ENCODE peak calls at places on chromosomes 12 and 14, in seven cellular contexts. U is activated naive CD8-positive, alpha-beta T cell treated with anti-CD3 and anti-CD28 coated beads for 36 hours; W is SW480; N is left ventricle myocardium superior; B is uterus; X is neural progenitor cell; Q is ELF-1. P is an unnamed sample.
A peak's percentile ranks its signal among the peaks of the same experiment; 100 is the strongest.

GRCh38 chr12:6279256-6279628 is 31.2 kb upstream of the PLEKHG6 start:
- DNase-seq in B (no peak), U (no peak), N (no peak), W (no peak), Q (no peak), X (no peak), P (no peak)

GRCh38 chr12:102475355-102475754 is 5.0 kb downstream of the IGF1 start:
- DNase-seq in W (no peak), B (peak; percentile 65), X (no peak), U (no peak), Q (no peak), N (no peak), P (peak; percentile 26)

GRCh38 chr12:82688619-82689018 is 1.9 kb downstream of the TMTC2 start:
- DNase-seq in Q (no peak), W (no peak), B (no peak), N (no peak), X (peak; percentile 15), U (no peak), P (no peak)

GRCh38 chr14:34113051-34113511 is 162.2 kb upstream of the EGLN3 start:
- DNase-seq in N (no peak), X (no peak), B (no peak), Q (no peak), W (peak; percentile 21), U (no peak), P (peak; percentile 82)

GRCh38 chr12:6182279-6182898 is 17.8 kb upstream of the CD9 start:
- DNase-seq in N (peak; percentile 54), X (no peak), W (peak; percentile 42), U (no peak), B (peak; percentile 85), Q (peak; percentile 61), P (peak; percentile 65)

GRCh38 chr12:30417697-30418231 is 277.9 kb downstream of the IPO8 start:
- DNase-seq in W (no peak), Q (no peak), X (no peak), B (no peak), N (no peak), U (no peak), P (peak; percentile 98)

GRCh38 chr12:89389755-89390661 is 37.7 kb upstream of the DUSP6 start:
- DNase-seq in U (no peak), N (no peak), B (peak; percentile 23), Q (no peak), X (no peak), W (no peak), P (peak; percentile 27)

GRCh38 chr12:130330685-130331084 is 7.0 kb upstream of the PIWIL1 start:
- DNase-seq in U (no peak), X (no peak), B (no peak), N (no peak), Q (no peak), W (no peak), P (no peak)

GRCh38 chr12:96047621-96048211 is 12.3 kb upstream of the LTA4H start:
- DNase-seq in N (no peak), U (no peak), W (no peak), B (no peak), Q (no peak), X (no peak), P (peak; percentile 57)

GRCh38 chr14:32345311-32345771 is 16.2 kb downstream of the AKAP6 start:
- DNase-seq in W (no peak), N (no peak), U (no peak), X (no peak), B (no peak), Q (no peak), P (peak; percentile 35)

GRCh38 chr12:122449317-122449716 is 26.8 kb upstream of the CLIP1 start:
- DNase-seq in B (no peak), U (peak; percentile 15), N (no peak), Q (no peak), X (no peak), W (peak; percentile 76), P (peak; percentile 63)

GRCh38 chr12:69068431-69068830 is 135.5 kb upstream of the CPM start:
- DNase-seq in Q (no peak), X (no peak), N (no peak), B (no peak), W (peak; percentile 87), U (no peak), P (peak; percentile 57)

GRCh38 chr12:93982847-93983315 is 165.5 kb upstream of the PLXNC1 start:
- DNase-seq in B (no peak), Q (no peak), W (no peak), X (no peak), U (peak; percentile 22), N (no peak), P (peak; percentile 94)

GRCh38 chr14:68569970-68570409 is 222.9 kb downstream of the ZFP36L1 start:
- DNase-seq in W (no peak), N (no peak), Q (no peak), U (no peak), X (no peak), B (no peak), P (no peak)

GRCh38 chr14:94341654-94342333 is 18.7 kb upstream of the SERPINA6 start:
- DNase-seq in N (no peak), B (no peak), Q (no peak), X (no peak), W (no peak), U (no peak), P (peak; percentile 72)

GRCh38 chr14:100737526-100737925 is 10.8 kb downstream of the DLK1 start:
- DNase-seq in W (no peak), Q (no peak), X (no peak), B (no peak), N (no peak), U (no peak), P (no peak)

GRCh38 chr12:54197037-54197909 is 8.5 kb upstream of the SMUG1 start:
- DNase-seq in U (no peak), Q (peak; percentile 51), X (peak; percentile 39), W (no peak), N (no peak), B (no peak), P (peak; percentile 45)

GRCh38 chr14:33402604-33403003 is 463.9 kb downstream of the NPAS3 start:
- DNase-seq in X (no peak), N (peak; percentile 67), W (no peak), B (no peak), U (no peak), Q (no peak), P (no peak)

GRCh38 chr14:101193126-101193844 is 289.8 kb upstream of the RTL1 start:
- DNase-seq in X (no peak), Q (no peak), U (no peak), N (no peak), W (no peak), B (no peak), P (no peak)

GRCh38 chr14:50999726-51000125 is 55.4 kb upstream of the PYGL start:
- DNase-seq in X (no peak), N (no peak), U (no peak), B (no peak), W (peak; percentile 18), Q (no peak), P (no peak)

GRCh38 chr12:57299514-57300016 is 48.6 kb upstream of the STAC3 start:
- DNase-seq in X (no peak), W (no peak), N (no peak), U (no peak), B (no peak), Q (no peak), P (peak; percentile 65)

GRCh38 chr14:75515631-75515999 is 6.7 kb upstream of the BATF start:
- DNase-seq in X (no peak), U (no peak), W (no peak), B (no peak), Q (no peak), N (no peak), P (no peak)

GRCh38 chr12:24560867-24561266 is 388.0 kb downstream of the BCAT1 start:
- DNase-seq in W (no peak), Q (peak; percentile 33), U (no peak), N (no peak), X (peak; percentile 14), B (no peak), P (no peak)

GRCh38 chr12:6970096-6970527 is 352 bp downstream of the PHB2 start:
- DNase-seq in U (no peak), X (no peak), Q (no peak), B (peak; percentile 65), W (peak; percentile 27), N (no peak), P (no peak)

GRCh38 chr14:50967104-50967503 is 22.8 kb upstream of the PYGL start:
- DNase-seq in B (no peak), N (no peak), W (no peak), U (no peak), Q (no peak), X (no peak), P (no peak)

GRCh38 chr12:22312336-22312735 is 22.2 kb downstream of the ST8SIA1 start:
- DNase-seq in N (peak; percentile 68), X (peak; percentile 6), U (no peak), Q (no peak), B (no peak), W (no peak), P (peak; percentile 92)

GRCh38 chr14:71692496-71692895 is 239.7 kb upstream of the RGS6 start:
- DNase-seq in Q (no peak), X (no peak), B (no peak), N (no peak), W (no peak), U (no peak), P (peak; percentile 74)

GRCh38 chr12:103442187-103442564 is 53.6 kb downstream of the C12orf42 start:
- DNase-seq in Q (no peak), B (no peak), W (no peak), N (no peak), X (no peak), U (no peak), P (no peak)

GRCh38 chr14:71103662-71104484 is 196.6 kb downstream of the PCNX1 start:
- DNase-seq in B (no peak), U (no peak), Q (no peak), W (peak; percentile 65), N (no peak), X (peak; percentile 60), P (peak; percentile 44)

GRCh38 chr12:42286741-42287140 is 39.2 kb downstream of the ZCRB1 start:
- DNase-seq in U (no peak), Q (no peak), B (no peak), W (no peak), N (no peak), X (no peak), P (no peak)

GRCh38 chr12:91009319-91009950 is 4.7 kb upstream of the EPYC start:
- DNase-seq in X (no peak), N (no peak), Q (no peak), W (peak; percentile 68), B (no peak), U (no peak), P (peak; percentile 76)

GRCh38 chr12:104219908-104220404 is 4.4 kb downstream of the TXNRD1 start:
- DNase-seq in N (no peak), Q (peak; percentile 57), U (peak; percentile 67), W (peak; percentile 86), B (no peak), X (no peak), P (peak; percentile 68)

GRCh38 chr12:125151284-125151683 is 86.0 kb downstream of the AACS start:
- DNase-seq in X (no peak), U (no peak), W (no peak), B (no peak), Q (peak; percentile 63), N (no peak), P (no peak)

GRCh38 chr14:104382361-104383087 is 197.0 kb upstream of the C14orf180 start:
- DNase-seq in X (no peak), B (no peak), U (no peak), W (no peak), Q (no peak), N (no peak), P (no peak)

GRCh38 chr14:104792101-104792884 is 3.3 kb downstream of the AKT1 start:
- DNase-seq in Q (no peak), U (no peak), B (no peak), W (no peak), X (no peak), N (peak; percentile 88), P (no peak)

GRCh38 chr12:32365473-32366064 is 33.8 kb upstream of the FGD4 start:
- DNase-seq in U (peak; percentile 24), X (peak; percentile 76), Q (peak; percentile 70), N (no peak), W (peak; percentile 81), B (peak; percentile 26), P (peak; percentile 74)

P was measured in astrocyte.